ENCODE peak calls at places on chromosome 10, in four cellular contexts. Z, O, A and M are unnamed samples.

GRCh38 chr10:99920901-99921300 is 88.8 kb downstream of the DNMBP start:
- DNase-seq in A (no peak), Z (no peak), O (no peak), M (no peak)

GRCh38 chr10:56547163-56547562 is 186.1 kb upstream of the ZWINT start:
- DNase-seq in Z (no peak), A (no peak), O (no peak), M (no peak)

GRCh38 chr10:62264702-62265436 is 3.8 kb downstream of the RTKN2 start:
- DNase-seq in Z (peak), A (no peak), O (peak), M (peak)

GRCh38 chr10:107542607-107543006 is 378.1 kb upstream of the SORCS1 start:
- DNase-seq in O (no peak), Z (no peak), A (no peak), M (no peak)

GRCh38 chr10:114375082-114375481 is 29.2 kb downstream of the AFAP1L2 start:
- DNase-seq in Z (no peak), A (no peak), O (no peak), M (no peak)

GRCh38 chr10:101939273-101939635 is 95.7 kb upstream of the KCNIP2 start:
- DNase-seq in O (no peak), Z (no peak), A (no peak), M (no peak)

GRCh38 chr10:43952760-43953159 is 304.1 kb upstream of the ZNF32 start:
- DNase-seq in A (no peak), O (no peak), Z (no peak), M (no peak)

GRCh38 chr10:17764142-17764541 is 12.1 kb downstream of the TMEM236 start:
- DNase-seq in O (no peak), Z (no peak), A (no peak), M (no peak)

GRCh38 chr10:16886032-16886431 is 68.8 kb upstream of the RSU1 start:
- DNase-seq in A (no peak), Z (no peak), O (no peak), M (no peak)

GRCh38 chr10:128063736-128064614 is 62.2 kb downstream of the MKI67 start:
- DNase-seq in A (no peak), O (no peak), Z (no peak), M (no peak)

GRCh38 chr10:62062752-62063512 is 161.4 kb downstream of the ARID5B start:
- DNase-seq in O (no peak), Z (no peak), A (no peak), M (no peak)

GRCh38 chr10:61634711-61635110 is 28.0 kb upstream of the CABCOCO1 start:
- DNase-seq in A (no peak), Z (no peak), O (no peak), M (no peak)

GRCh38 chr10:133297504-133297903 is 11.2 kb downstream of the TUBGCP2 start:
- DNase-seq in O (no peak), A (no peak), Z (no peak), M (no peak)

GRCh38 chr10:131641231-131641630 is 259.6 kb upstream of the PPP2R2D start:
- DNase-seq in A (peak), O (peak), Z (no peak), M (no peak)

GRCh38 chr10:17003151-17003550 is 126.5 kb downstream of the CUBN start:
- DNase-seq in A (no peak), Z (peak), O (no peak), M (no peak)

GRCh38 chr10:52465202-52465601 is 151.1 kb downstream of the DKK1 start:
- DNase-seq in Z (no peak), O (no peak), A (no peak), M (no peak)

GRCh38 chr10:101772017-101772894 is 3.7 kb downstream of the FGF8 start:
- DNase-seq in O (no peak), Z (no peak), A (no peak), M (no peak)

DNA sequence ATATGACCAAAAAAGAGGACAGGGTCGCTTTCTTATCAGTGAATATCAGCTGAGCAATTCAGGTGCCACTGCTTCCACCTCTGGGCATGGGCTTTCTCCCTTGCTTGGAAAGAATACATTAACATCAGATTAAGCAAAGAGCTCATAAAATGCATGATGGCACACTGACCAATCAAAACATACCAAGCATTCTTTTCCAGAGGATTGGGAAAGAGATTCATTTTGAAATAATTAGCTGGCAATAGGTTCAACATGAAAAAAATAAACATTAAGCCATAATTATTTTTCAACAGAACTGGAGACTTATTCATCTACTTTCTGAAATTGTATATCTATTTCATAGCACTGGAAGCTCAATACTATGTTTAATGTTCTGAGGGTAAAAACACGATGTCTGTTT is 53.1 kb downstream of the TFAM start:
- DNase-seq in O (no peak), Z (no peak), A (no peak), M (no peak)
- TF ChIP-seq BHLHE40 in O (no peak), Z (no peak), A (no peak), M (no peak)

DNA sequence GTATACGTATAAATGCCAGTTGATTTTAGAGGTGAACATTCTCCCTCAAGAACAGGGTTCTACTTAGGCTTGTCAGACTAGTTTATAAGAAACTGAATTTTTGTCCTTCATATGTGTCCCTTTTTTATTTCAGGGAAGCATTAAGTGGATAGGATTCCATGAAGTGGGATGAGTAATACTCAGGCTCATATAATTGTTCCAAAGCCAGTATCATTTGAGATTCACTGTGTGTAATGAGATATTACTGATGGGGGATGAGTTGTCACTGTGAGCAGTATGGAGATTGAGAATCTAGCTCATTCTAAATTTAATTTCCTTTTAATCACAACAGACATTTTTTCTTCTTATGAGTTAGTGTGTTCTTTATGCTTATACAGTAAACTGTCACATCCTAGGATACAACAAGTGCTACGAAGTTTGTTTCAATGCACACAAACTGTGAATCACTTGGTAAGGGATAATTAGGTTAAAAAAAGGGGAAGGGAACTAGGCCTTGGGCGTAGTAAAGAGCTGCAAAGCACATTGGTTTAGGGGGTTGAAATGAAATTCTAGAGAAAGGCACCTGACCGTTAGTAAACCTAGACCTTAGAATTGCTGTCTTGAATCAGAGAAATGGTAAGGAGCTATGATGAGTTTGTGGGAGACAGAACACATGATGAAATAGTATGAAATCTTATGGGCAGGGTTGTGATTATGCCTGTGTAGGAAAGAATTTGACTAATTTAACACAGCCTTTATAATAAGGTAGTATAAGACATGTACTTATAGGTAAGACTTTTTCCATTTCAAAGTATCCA is 153.4 kb downstream of the MLLT10 start:
- DNase-seq in A (no peak), O (no peak), Z (no peak), M (no peak)
- TF ChIP-seq SP1 in A (no peak), O (no peak), Z (no peak), M (no peak)

DNA sequence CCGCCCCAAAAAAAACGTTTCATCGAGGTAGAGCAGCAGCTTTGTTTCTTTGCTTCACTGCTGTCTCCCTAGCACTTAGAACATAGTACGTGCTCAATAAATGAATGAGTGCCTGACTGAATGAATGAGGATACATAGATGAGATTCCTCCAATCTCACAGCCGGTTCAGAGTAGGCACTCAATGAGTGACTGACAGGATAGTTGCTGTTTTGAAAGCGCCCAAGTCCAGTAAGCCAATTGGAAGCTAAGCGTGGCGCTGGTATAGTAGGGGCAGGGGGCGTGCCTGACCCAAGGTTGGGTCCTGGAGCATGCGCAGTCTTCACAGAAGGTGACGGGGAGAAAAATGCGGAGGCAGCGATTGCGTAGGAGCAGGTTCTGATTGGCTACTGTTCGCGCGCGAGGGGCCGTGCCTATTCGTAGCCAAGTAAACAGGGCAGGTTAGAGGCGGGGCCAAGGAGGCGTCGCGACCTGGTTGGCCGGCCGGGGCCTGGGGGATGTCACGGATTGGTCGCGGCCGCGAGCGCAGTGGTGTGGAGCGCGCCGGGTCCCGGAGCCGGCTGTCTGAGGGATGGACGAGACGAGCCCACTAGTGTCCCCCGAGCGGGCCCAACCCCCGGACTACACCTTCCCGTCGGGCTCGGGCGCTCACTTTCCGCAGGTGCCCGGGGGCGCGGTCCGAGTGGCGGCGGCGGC is at the start of gene PI4K2A:
- DNase-seq in Z (peak), A (peak), O (peak), M (peak)
- TF ChIP-seq BHLHE40 in Z (no peak), A (peak), O (no peak), M (no peak)

DNA sequence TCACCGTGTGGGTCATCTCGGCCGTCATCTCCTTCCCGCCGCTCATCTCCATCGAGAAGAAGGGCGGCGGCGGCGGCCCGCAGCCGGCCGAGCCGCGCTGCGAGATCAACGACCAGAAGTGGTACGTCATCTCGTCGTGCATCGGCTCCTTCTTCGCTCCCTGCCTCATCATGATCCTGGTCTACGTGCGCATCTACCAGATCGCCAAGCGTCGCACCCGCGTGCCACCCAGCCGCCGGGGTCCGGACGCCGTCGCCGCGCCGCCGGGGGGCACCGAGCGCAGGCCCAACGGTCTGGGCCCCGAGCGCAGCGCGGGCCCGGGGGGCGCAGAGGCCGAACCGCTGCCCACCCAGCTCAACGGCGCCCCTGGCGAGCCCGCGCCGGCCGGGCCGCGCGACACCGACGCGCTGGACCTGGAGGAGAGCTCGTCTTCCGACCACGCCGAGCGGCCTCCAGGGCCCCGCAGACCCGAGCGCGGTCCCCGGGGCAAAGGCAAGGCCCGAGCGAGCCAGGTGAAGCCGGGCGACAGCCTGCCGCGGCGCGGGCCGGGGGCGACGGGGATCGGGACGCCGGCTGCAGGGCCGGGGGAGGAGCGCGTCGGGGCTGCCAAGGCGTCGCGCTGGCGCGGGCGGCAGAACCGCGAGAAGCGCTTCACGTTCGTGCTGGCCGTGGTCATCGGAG is 1.8 kb downstream of the ADRA2A start:
- DNase-seq in Z (no peak), O (no peak), A (no peak), M (no peak)
- TF ChIP-seq SP1 in Z (no peak), O (no peak), A (no peak), M (no peak)

DNA sequence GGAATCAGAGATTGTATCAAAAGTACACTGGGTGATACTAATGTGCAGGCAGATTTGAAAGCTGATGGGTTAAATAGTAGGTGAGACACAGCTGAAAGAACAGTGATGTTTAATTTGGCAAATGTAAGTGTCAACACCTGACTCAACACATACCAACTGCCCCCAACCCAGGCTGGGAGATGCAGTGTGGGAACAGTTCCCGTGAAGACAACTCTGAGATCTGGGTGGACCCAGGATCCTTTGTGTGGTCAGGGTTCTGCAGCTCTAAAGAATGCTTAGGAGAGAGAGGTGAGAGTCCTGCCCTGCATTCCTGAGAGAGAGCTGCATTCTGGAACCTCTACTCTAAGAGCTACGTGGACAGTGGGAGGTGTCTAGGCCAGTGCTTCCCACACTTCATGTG is 479.7 kb downstream of the RPS24 start:
- DNase-seq in Z (no peak), O (no peak), A (no peak), M (no peak)
- TF ChIP-seq BHLHE40 in Z (no peak), O (no peak), A (no peak), M (no peak)

DNA sequence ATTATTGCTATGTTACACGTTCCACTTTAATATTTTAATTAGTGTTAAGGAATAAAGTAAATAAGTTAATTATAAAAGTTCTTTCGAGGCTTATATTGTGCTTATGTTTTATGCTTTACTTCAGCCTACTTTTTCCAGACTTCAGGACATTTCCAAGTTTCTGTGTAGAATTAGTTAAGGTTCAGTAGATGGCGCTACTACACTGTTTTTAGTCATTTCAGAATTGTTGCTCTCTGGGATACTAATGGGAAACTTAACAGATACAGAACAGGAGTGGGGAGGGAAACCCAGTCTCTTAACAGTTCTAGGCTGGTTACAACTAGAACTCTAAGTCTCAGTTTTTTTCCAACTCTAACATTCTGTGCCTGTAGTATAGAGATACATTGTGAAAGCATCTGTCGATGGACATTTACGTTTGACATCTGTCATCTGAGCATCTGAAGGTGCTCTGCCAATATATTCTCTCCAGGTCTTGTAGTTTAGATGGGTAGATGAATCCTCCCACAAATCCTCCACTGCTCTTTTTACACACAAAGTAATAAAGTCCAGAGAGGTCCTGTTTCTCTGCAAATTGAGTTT is 56.8 kb upstream of the FAM171A1 start:
- DNase-seq in Z (peak), A (no peak), O (peak), M (no peak)
- TF ChIP-seq SP1 in Z (no peak), A (no peak), O (no peak), M (no peak)

GRCh38 chr10:104256335-104257080 is 1.8 kb downstream of the GSTO1 start:
- DNase-seq in Z (no peak), O (peak), A (no peak), M (no peak)
- TF ChIP-seq BHLHE40 in Z (no peak), O (no peak), A (no peak), M (no peak)

GRCh38 chr10:75982611-75983369 is 551.4 kb downstream of the LRMDA start:
- DNase-seq in Z (no peak), O (no peak), A (no peak), M (no peak)
- TF ChIP-seq SP1 in Z (no peak), O (no peak), A (no peak), M (no peak)

GRCh38 chr10:71302874-71303568 is 16.0 kb upstream of the SLC29A3 start:
- DNase-seq in O (peak), Z (peak), A (no peak), M (peak)
- TF ChIP-seq BHLHE40 in O (no peak), Z (peak), A (peak), M (no peak)